ENCODE peak calls at places on chromosomes 16 and 17, in nine cellular contexts. E, F, Y, N, X, T, K, R and W are unnamed samples.

GRCh38 chr17:3602499-3602898 is 6.7 kb downstream of the TRPV1 start:
- DNase-seq in Y (no peak), E (no peak), F (no peak), R (no peak), N (no peak), T (peak; percentile 12), X (no peak), K (peak; percentile 26), W (no peak)

GRCh38 chr17:78488156-78488555 is 89.0 kb downstream of the DNAH17 start:
- DNase-seq in R (no peak), N (no peak), F (no peak), X (no peak), E (no peak), K (no peak), Y (no peak), T (no peak), W (no peak)

GRCh38 chr17:77928519-77929179 is 29.9 kb upstream of the TNRC6C start:
- DNase-seq in Y (no peak), E (no peak), K (no peak), F (no peak), N (no peak), R (no peak), T (no peak), X (no peak), W (no peak)

GRCh38 chr16:8686031-8686621 is 11.7 kb downstream of the ABAT start:
- DNase-seq in Y (peak; percentile 40), N (no peak), R (peak; percentile 35), T (no peak), F (no peak), K (no peak), X (no peak), E (no peak), W (no peak)

GRCh38 chr16:86517652-86518258 is 7.4 kb downstream of the FOXF1 start:
- DNase-seq in T (peak; percentile 62), E (peak; percentile 37), R (peak; percentile 69), K (no peak), X (peak; percentile 44), Y (peak; percentile 46), N (no peak), F (peak; percentile 85), W (no peak)

GRCh38 chr16:86590501-86591144 is 12.3 kb downstream of the FOXL1 start:
- DNase-seq in K (no peak), X (no peak), E (no peak), N (no peak), R (no peak), Y (no peak), F (no peak), T (peak; percentile 91), W (peak; percentile 77)

GRCh38 chr16:4474192-4474961 is at the start of gene NMRAL1:
- DNase-seq in N (peak; percentile 64), T (peak; percentile 82), X (peak; percentile 89), R (peak; percentile 91), Y (peak; percentile 92), K (peak; percentile 95), E (peak; percentile 87), F (peak; percentile 96), W (peak; percentile 74)

GRCh38 chr17:18219016-18219415 is 6.4 kb upstream of the LLGL1 start:
- DNase-seq in T (peak; percentile 38), R (peak; percentile 53), Y (peak; percentile 60), F (no peak), E (peak; percentile 62), X (peak; percentile 50), K (no peak), N (no peak), W (no peak)

GRCh38 chr17:16980813-16981731 is 9.2 kb upstream of the TNFRSF13B start:
- DNase-seq in T (peak; percentile 49), R (no peak), F (no peak), N (no peak), E (no peak), K (peak; percentile 76), Y (no peak), X (no peak), W (no peak)

GRCh38 chr17:50346313-50347086 is 574 bp downstream of the XYLT2 start:
- DNase-seq in E (no peak), N (no peak), Y (peak; percentile 63), F (peak; percentile 82), K (no peak), X (peak; percentile 50), R (no peak), T (peak; percentile 16), W (no peak)

GRCh38 chr17:46175891-46176290 is 17.3 kb downstream of the KANSL1 start:
- DNase-seq in T (peak; percentile 55), Y (no peak), F (no peak), N (no peak), R (no peak), K (no peak), E (no peak), X (no peak), W (no peak)

GRCh38 chr16:3062553-3062952 is 2.9 kb upstream of the IL32 start:
- DNase-seq in K (no peak), T (no peak), E (no peak), X (no peak), Y (no peak), F (no peak), N (no peak), R (no peak), W (no peak)

DNA sequence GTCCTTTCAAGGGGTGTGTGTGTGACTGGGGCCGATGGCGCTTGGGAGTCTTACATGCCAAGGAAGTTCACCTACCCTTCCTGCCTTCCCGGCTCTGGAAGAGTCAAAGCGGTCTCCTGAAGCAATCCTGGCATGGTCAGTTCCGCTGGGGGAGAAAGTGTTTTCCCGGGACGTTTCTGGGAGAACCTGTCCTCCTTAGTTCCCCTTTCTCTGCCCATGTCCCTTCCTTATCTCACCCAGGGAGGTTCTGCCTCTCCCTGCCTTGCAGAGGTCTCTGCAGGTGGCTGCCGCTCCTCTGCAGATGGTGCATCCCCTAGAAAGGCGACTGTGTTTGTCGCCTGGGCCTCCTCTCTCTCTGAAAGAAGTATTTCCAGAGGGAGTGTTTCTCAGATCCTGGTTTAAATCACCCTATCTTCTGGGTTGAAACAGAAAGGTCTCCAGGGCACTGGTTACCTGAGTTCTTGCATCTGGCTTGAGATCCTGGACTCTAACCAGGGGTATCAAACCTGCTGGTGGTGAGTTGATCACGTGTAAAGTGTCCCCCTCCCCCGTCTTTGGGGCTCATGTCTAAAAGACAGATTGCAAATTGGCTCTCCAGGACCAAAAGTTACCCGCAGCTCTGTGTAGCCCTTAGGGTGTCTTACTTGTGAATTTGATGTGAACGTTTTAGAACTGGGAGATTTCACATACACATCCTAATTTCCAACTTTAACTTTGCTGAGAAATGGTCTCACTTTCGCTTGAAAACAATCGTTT is 1.9 kb downstream of the PRKCB start:
- DNase-seq in R (no peak), F (no peak), E (no peak), K (no peak), Y (no peak), T (no peak), X (no peak), N (no peak), W (no peak)
- H3K4me3 ChIP-seq in R (no peak overlapping the region), F (no peak overlapping the region), E (no peak overlapping the region), K (peak overlapping the region; percentile 82), Y (peak overlapping the region; percentile 59), T (no peak overlapping the region), X (no peak overlapping the region), N (peak overlapping the region; percentile 66), W (no peak overlapping the region)

GRCh38 chr16:80992676-80993292 is 13.9 kb downstream of the CMC2 start:
- DNase-seq in X (no peak), K (no peak), F (no peak), Y (no peak), R (no peak), T (no peak), E (no peak), N (no peak), W (no peak)
- H3K4me3 ChIP-seq in X (no peak overlapping the region), K (no peak overlapping the region), F (no peak overlapping the region), Y (no peak overlapping the region), R (no peak overlapping the region), T (peak overlapping the region; percentile 43), E (no peak overlapping the region), N (peak overlapping the region; percentile 46), W (peak overlapping the region; percentile 4)

DNA sequence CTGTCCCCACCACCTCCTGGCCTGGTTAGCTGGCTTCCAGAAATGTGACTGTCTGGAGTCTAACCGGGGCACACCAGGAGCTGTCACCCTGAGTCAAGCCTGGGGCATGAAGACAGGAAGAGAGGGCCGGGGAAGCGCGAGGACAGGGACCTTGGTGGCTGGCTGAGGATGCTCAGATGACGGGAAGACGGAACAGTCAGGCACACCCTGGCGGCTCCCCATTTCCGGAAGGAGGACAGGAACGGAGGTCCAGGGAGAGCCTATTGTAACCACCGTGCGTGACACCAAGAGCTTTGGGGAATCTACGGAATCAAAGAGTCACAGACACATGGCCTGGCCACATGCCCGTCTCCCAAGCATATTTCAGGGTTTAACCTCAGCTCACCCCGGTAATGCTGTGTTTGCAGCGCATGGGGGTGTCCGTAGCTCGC is 51.7 kb downstream of the SDK2 start:
- DNase-seq in T (peak; percentile 70), K (no peak), F (no peak), Y (no peak), X (no peak), R (no peak), E (no peak), N (no peak), W (no peak)
- H3K4me3 ChIP-seq in T (no peak overlapping the region), K (no peak overlapping the region), F (no peak overlapping the region), Y (no peak overlapping the region), X (no peak overlapping the region), R (no peak overlapping the region), E (no peak overlapping the region), N (no peak overlapping the region), W (no peak overlapping the region)

GRCh38 chr17:76350463-76350862 is 3.3 kb downstream of the PRPSAP1 start:
- DNase-seq in Y (no peak), K (no peak), N (no peak), R (no peak), F (no peak), E (no peak), T (no peak), X (no peak), W (no peak)

GRCh38 chr17:76353004-76353598 is 615 bp downstream of the PRPSAP1 start:
- DNase-seq in E (no peak), Y (peak; percentile 34), X (no peak), R (peak; percentile 26), K (peak; percentile 39), T (no peak), F (peak; percentile 80), N (no peak), W (no peak)

GRCh38 chr17:76353599-76354316 is at the start of gene PRPSAP1:
- DNase-seq in F (peak; percentile 94), R (peak; percentile 89), K (peak; percentile 96), E (peak; percentile 73), X (peak; percentile 83), T (peak; percentile 90), Y (peak; percentile 88), N (peak; percentile 38), W (peak; percentile 70)

GRCh38 chr17:76354317-76354729 is 607 bp upstream of the PRPSAP1 start:
- DNase-seq in N (no peak), E (no peak), X (no peak), F (no peak), T (no peak), R (no peak), Y (no peak), K (no peak), W (no peak)

DNA sequence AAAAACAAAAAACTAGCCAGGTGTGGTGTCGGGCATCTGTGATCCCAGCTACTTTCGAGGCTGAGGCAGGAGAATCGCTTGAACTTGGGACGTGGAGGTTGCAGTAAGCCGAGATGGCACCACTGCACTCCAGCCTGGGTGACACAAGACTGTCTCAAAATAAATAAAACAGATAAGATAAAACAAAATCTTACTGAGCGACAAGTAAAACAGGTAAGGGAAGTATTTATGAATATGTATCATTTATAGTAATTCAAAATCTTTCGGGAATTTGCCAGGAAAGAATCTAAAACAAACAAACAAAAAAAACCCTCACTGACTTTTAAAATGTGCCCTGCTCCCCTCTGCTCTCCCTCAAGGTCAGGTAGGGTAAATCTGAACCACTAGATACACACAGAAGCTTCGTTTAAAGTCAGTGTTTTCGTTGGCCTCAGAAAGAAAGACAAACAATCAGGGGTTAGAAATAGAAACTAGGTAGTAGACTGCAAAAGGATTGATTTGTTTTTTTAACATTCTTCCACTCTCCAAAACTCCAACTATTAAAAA is 2.1 kb downstream of the PRPSAP1 start:
- DNase-seq in E (no peak), N (no peak), X (no peak), T (no peak), R (no peak), F (no peak), Y (no peak), K (no peak), W (no peak)
- H3K4me3 ChIP-seq in E (no peak overlapping the region), N (peak overlapping the region; percentile 95), X (no peak overlapping the region), T (no peak overlapping the region), R (no peak overlapping the region), F (no peak overlapping the region), Y (no peak overlapping the region), K (no peak overlapping the region), W (no peak overlapping the region)